ENCODE peak calls at places on chromosomes 11 and 22, in seven cellular contexts. C is upper lobe of right lung, K is PC-9, Q is neuronal stem cell, F is left ventricle myocardium inferior, S is heart right ventricle, M is Peyer's patch. T is an unnamed sample. For H3K4me1, the result is how much of the 10 kb centered on the place peaks cover.

GRCh38 chr11:19403196-19403895 is 162.6 kb upstream of the E2F8 start:
- DNase-seq in C (no peak), K (no peak), Q (no peak), F (no peak), S (no peak), M (no peak), T (no peak)

GRCh38 chr11:12526789-12527188 is 147.4 kb upstream of the TEAD1 start:
- DNase-seq in C (no peak), K (no peak), Q (no peak), F (no peak), S (no peak), M (no peak), T (no peak)

GRCh38 chr11:21180194-21180593 is 510.8 kb downstream of the NELL1 start:
- DNase-seq in C (no peak), K (no peak), Q (no peak), F (no peak), S (no peak), M (no peak), T (no peak)

GRCh38 chr11:28963189-28963588 is 855.0 kb downstream of the METTL15 start:
- DNase-seq in C (no peak), K (no peak), Q (no peak), F (no peak), S (no peak), M (no peak), T (no peak)

GRCh38 chr22:36221799-36222751 is 17.3 kb downstream of the APOL2 start:
- DNase-seq in C (no peak), K (peak), Q (peak), F (no peak), S (peak), M (peak), T (peak)

GRCh38 chr11:65915821-65916251 is 3.0 kb downstream of the C11orf68 start:
- DNase-seq in C (peak), K (peak), Q (no peak), F (peak), S (peak), M (peak), T (peak)

GRCh38 chr11:47768090-47768620 is 1.0 kb upstream of the FNBP4 start:
- DNase-seq in C (peak), K (peak), Q (peak), F (peak), S (peak), M (peak), T (peak)

GRCh38 chr11:84501750-84502149 is 1125.4 kb downstream of the DLG2 start:
- DNase-seq in C (no peak), K (no peak), Q (no peak), F (no peak), S (no peak), M (no peak), T (no peak)

GRCh38 chr22:27299181-27300085 is 502.1 kb downstream of the MN1 start:
- DNase-seq in C (no peak), K (no peak), Q (no peak), F (no peak), S (no peak), M (no peak), T (no peak)

GRCh38 chr11:67466367-67466766 is 2.7 kb downstream of the TMEM134 start:
- DNase-seq in C (no peak), K (no peak), Q (no peak), F (no peak), S (no peak), M (no peak), T (peak)

GRCh38 chr11:119772581-119772980 is 43.6 kb upstream of the NECTIN1 start:
- DNase-seq in C (peak), K (no peak), Q (no peak), F (no peak), S (no peak), M (no peak), T (no peak)

GRCh38 chr11:106152824-106153223 is 75.4 kb downstream of the AASDHPPT start:
- DNase-seq in C (no peak), K (no peak), Q (no peak), F (no peak), S (no peak), M (no peak), T (no peak)

DNA sequence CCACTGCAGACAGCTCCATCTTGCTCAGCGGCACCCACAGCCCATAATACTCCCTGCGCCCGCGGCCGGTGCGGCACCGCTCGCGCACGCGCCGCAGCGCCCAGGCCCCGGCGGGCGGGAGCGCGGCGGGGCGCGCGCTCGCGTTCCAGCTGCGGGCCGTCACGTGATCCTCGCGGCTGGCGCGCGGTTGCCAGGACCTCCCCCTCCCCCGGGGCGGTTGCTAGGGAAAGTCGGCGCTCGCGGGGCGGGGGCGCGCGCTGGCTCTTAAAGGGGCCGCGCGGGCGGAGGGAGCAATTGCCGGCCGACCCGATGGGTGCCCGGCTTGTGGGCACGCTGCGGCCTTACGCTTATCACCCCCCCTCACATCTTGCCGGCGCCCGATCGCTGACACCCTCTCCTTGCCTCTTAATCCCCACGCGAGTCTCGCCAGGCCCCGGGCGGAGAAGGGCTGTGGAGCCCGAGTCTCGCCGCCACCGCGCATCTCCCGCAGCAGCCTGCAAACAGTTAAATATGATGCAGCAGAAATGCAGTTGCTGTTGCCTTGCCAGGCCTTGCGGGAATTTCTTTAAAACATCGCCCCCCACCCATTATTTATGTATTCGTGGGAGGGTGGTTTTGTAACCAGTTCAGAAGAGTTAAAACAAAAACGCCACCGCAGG is at the start of gene CBX6:
- DNase-seq in C (peak), K (peak), Q (peak), F (peak), S (peak), M (peak), T (peak)
- H3K4me1 ChIP-seq in C (under half), K (under half), Q (under half), F (half or more), S (under half), M (under half), T (under half)

GRCh38 chr11:69915501-69916250 is 96.5 kb upstream of the FGF3 start:
- DNase-seq in C (peak), K (peak), Q (peak), F (peak), S (peak), M (peak), T (peak)
- H3K4me3 ChIP-seq in C (no peak), K (peak), Q (no peak), F (peak), S (peak), M (no peak), T (no peak)

GRCh38 chr11:122668562-122669090 is 13.1 kb downstream of the UBASH3B start:
- DNase-seq in C (no peak), K (no peak), Q (no peak), F (no peak), S (no peak), M (no peak), T (no peak)
- H3K27ac ChIP-seq in C (no peak), K (peak), Q (no peak), F (peak), S (no peak), M (peak), T (no peak)

GRCh38 chr11:8168485-8169257 is at the start of gene RIC3:
- DNase-seq in C (peak), K (no peak), Q (peak), F (peak), S (peak), M (peak), T (peak)
- H3K4me1 ChIP-seq in C (under half), K (under half), Q (under half), F (under half), S (under half), M (under half), T (under half)

DNA sequence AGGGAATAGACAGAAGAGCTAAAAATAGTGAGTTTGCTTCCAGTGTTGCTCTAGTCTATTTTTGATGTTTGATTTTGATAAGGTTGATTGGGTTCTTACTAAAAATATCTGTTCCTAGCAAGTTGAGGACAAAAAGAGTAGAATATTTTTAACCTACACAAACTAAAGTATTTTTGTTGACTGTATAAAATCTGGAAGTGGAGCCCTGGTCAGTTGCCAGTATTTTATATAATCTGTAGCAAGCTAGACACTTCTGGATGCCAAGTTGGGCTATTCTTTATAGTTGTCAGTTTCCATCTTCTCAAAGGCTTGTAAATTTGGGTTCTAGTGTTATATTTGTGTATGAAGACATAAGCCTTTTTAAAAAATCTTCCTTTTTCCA is 56.6 kb downstream of the HSD17B12 start:
- DNase-seq in C (no peak), K (no peak), Q (no peak), F (no peak), S (no peak), M (no peak), T (no peak)
- H3K4me3 ChIP-seq in C (no peak), K (no peak), Q (no peak), F (peak), S (peak), M (no peak), T (no peak)

GRCh38 chr11:121368504-121368903 is 75.9 kb downstream of the SC5D start:
- DNase-seq in C (no peak), K (no peak), Q (no peak), F (no peak), S (no peak), M (no peak), T (no peak)

GRCh38 chr11:121372028-121372427 is 79.5 kb downstream of the SC5D start:
- DNase-seq in C (no peak), K (no peak), Q (no peak), F (no peak), S (no peak), M (no peak), T (no peak)

GRCh38 chr11:121366970-121367369 is 74.4 kb downstream of the SC5D start:
- DNase-seq in C (no peak), K (no peak), Q (no peak), F (no peak), S (no peak), M (no peak), T (no peak)

GRCh38 chr11:121367434-121367833 is 74.9 kb downstream of the SC5D start:
- DNase-seq in C (no peak), K (no peak), Q (no peak), F (no peak), S (no peak), M (peak), T (no peak)

GRCh38 chr11:121369366-121369765 is 76.8 kb downstream of the SC5D start:
- DNase-seq in C (no peak), K (no peak), Q (no peak), F (no peak), S (no peak), M (no peak), T (no peak)
- H3K27ac ChIP-seq in C (no peak), K (no peak), Q (no peak), F (no peak), S (no peak), M (no peak), T (no peak)

GRCh38 chr22:24154826-24155225 is 26.5 kb upstream of the SUSD2 start:
- DNase-seq in C (no peak), K (no peak), Q (no peak), F (no peak), S (no peak), M (no peak), T (no peak)
- H3K4me1 ChIP-seq in C (half or more), K (under half), Q (under half), F (half or more), S (under half), M (under half), T (under half)

GRCh38 chr11:45176996-45177395 is 30.6 kb downstream of the PRDM11 start:
- DNase-seq in C (no peak), K (no peak), Q (no peak), F (no peak), S (no peak), M (no peak), T (no peak)

GRCh38 chr11:45173064-45173463 is 26.6 kb downstream of the PRDM11 start:
- DNase-seq in C (no peak), K (no peak), Q (no peak), F (no peak), S (no peak), M (no peak), T (no peak)

GRCh38 chr11:45171550-45171949 is 25.1 kb downstream of the PRDM11 start:
- DNase-seq in C (no peak), K (no peak), Q (no peak), F (no peak), S (no peak), M (no peak), T (no peak)

GRCh38 chr11:45174963-45175362 is 28.5 kb downstream of the PRDM11 start:
- DNase-seq in C (no peak), K (no peak), Q (no peak), F (no peak), S (no peak), M (no peak), T (no peak)

GRCh38 chr11:45174168-45174835 is 27.9 kb downstream of the PRDM11 start:
- DNase-seq in C (no peak), K (no peak), Q (no peak), F (no peak), S (no peak), M (no peak), T (no peak)
- H3K4me3 ChIP-seq in C (no peak), K (no peak), Q (no peak), F (no peak), S (no peak), M (no peak), T (no peak)